ENCODE peak calls at places on chromosome 21, in seven cellular contexts. W is CD8-positive, alpha-beta memory T cell; O is keratinocyte; R is upper lobe of left lung; T is endodermal cell; G is right lobe of liver; D is CD4-positive, alpha-beta memory T cell. B is an unnamed sample.

GRCh38 chr21:35046880-35047229 is 2.2 kb downstream of the RUNX1 start:
- DNase-seq in W (no peak), O (no peak), D (no peak), R (no peak), T (peak; percentile 47), G (no peak), B (no peak)

GRCh38 chr21:46213620-46214286 is 14.8 kb downstream of the LSS start:
- DNase-seq in D (no peak), W (no peak), O (no peak), G (no peak), T (peak; percentile 29), R (peak; percentile 45), B (no peak)

GRCh38 chr21:35208810-35209517 is 159.9 kb upstream of the RUNX1 start:
- DNase-seq in G (no peak), W (no peak), T (no peak), R (no peak), O (no peak), D (no peak), B (no peak)

GRCh38 chr21:19340303-19340702 is 936.7 kb upstream of the TMPRSS15 start:
- DNase-seq in W (no peak), R (no peak), D (no peak), O (no peak), T (no peak), G (no peak), B (no peak)

GRCh38 chr21:46048926-46049889 is 48.7 kb upstream of the COL6A2 start:
- DNase-seq in O (peak; percentile 19), D (no peak), R (no peak), T (no peak), G (no peak), W (no peak), B (no peak)

GRCh38 chr21:30463713-30464112 is 16.5 kb downstream of the KRTAP19-1 start:
- DNase-seq in T (peak; percentile 48), D (no peak), O (no peak), R (no peak), W (no peak), G (no peak), B (no peak)

GRCh38 chr21:40923361-40923760 is 76.4 kb upstream of the DSCAM start:
- DNase-seq in G (no peak), W (no peak), D (no peak), R (no peak), T (no peak), O (peak; percentile 76), B (no peak)

GRCh38 chr21:15870819-15871218 is 141.0 kb downstream of the USP25 start:
- DNase-seq in O (no peak), R (no peak), D (no peak), W (no peak), G (no peak), T (no peak), B (no peak)

GRCh38 chr21:28124541-28124940 is 868.1 kb downstream of the LTN1 start:
- DNase-seq in T (no peak), O (no peak), R (no peak), G (no peak), D (no peak), W (no peak), B (no peak)

GRCh38 chr21:41596241-41596925 is 88.4 kb upstream of the TMPRSS2 start:
- DNase-seq in T (no peak), R (no peak), W (no peak), G (no peak), D (no peak), O (no peak), B (no peak)

GRCh38 chr21:37797403-37797802 is 118.9 kb downstream of the KCNJ6 start:
- DNase-seq in D (no peak), T (no peak), R (no peak), W (no peak), G (no peak), O (no peak), B (no peak)

GRCh38 chr21:45909238-45909785 is 72.3 kb upstream of the COL6A1 start:
- DNase-seq in G (peak; percentile 14), R (peak; percentile 56), T (no peak), O (no peak), W (no peak), D (no peak), B (no peak)

GRCh38 chr21:20396798-20397197 is 601.4 kb upstream of the NCAM2 start:
- DNase-seq in G (no peak), R (peak; percentile 6), D (no peak), T (no peak), O (no peak), W (no peak), B (no peak)

GRCh38 chr21:21387891-21388290 is 389.7 kb downstream of the NCAM2 start:
- DNase-seq in G (no peak), R (no peak), D (no peak), O (no peak), T (no peak), W (no peak), B (no peak)

GRCh38 chr21:33229776-33230517 is at the start of gene IFNAR2:
- DNase-seq in O (no peak), R (peak; percentile 98), D (peak; percentile 63), T (peak; percentile 94), G (peak; percentile 89), W (peak; percentile 70), B (peak; percentile 71)

GRCh38 chr21:28927122-28927521 is 65.6 kb downstream of the LTN1 start:
- DNase-seq in O (no peak), G (no peak), D (no peak), R (no peak), T (no peak), W (no peak), B (no peak)

GRCh38 chr21:16587671-16588379 is 858.0 kb downstream of the USP25 start:
- DNase-seq in G (peak; percentile 20), T (peak; percentile 55), O (no peak), W (no peak), R (no peak), D (no peak), B (peak; percentile 45)

GRCh38 chr21:32717851-32718316 is 9.9 kb downstream of the SYNJ1 start:
- DNase-seq in W (no peak), D (no peak), O (no peak), R (no peak), T (no peak), G (no peak), B (no peak)

GRCh38 chr21:42006765-42007164 is 3.4 kb downstream of the ZBTB21 start:
- DNase-seq in T (no peak), O (no peak), G (no peak), R (no peak), W (no peak), D (no peak), B (no peak)

GRCh38 chr21:33640697-33641338 is 723 bp downstream of the CRYZL1 start:
- DNase-seq in R (no peak), W (no peak), O (no peak), T (peak; percentile 53), G (no peak), D (peak; percentile 4), B (no peak)

GRCh38 chr21:36104306-36105300 is 30.3 kb upstream of the CBR3 start:
- DNase-seq in D (peak; percentile 31), W (peak; percentile 9), R (no peak), G (peak; percentile 51), T (peak; percentile 74), O (no peak), B (peak; percentile 80)

GRCh38 chr21:45724345-45724961 is 80.9 kb downstream of the PCBP3 start:
- DNase-seq in R (no peak), T (peak; percentile 65), W (no peak), G (no peak), D (no peak), O (no peak), B (no peak)

GRCh38 chr21:31688603-31689368 is 29.3 kb downstream of the SOD1 start:
- DNase-seq in D (no peak), G (no peak), R (no peak), O (no peak), T (no peak), W (no peak), B (no peak)
- H3K27ac ChIP-seq in D (no peak overlapping the region), G (no peak overlapping the region), R (no peak overlapping the region), O (no peak overlapping the region), T (no peak overlapping the region), W (no peak overlapping the region), B (no peak overlapping the region)

DNA sequence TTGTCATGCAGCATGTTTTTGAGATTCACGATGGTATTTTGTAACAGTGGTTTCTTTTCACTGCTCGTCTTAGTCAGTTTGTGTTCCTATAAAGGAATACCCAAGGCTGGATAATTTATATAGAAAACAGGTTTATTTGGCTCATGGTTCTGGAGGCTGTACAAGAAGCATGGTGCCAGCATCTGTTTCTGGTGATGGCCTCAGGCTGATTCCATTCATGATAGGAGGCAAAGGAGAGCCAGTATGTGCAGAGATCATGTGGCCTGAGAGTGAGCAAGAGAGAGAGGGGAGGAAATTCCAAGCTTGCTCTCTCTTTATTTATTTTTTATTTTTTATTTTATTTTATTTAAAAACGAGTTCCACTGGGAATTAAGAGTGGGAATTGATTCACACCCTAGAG is 2.0 kb upstream of the C21orf91 start:
- DNase-seq in G (no peak), D (no peak), O (no peak), T (no peak), W (no peak), R (no peak), B (no peak)
- H3K27ac ChIP-seq in G (no peak overlapping the region), D (peak overlapping the region; percentile 96), O (no peak overlapping the region), T (no peak overlapping the region), W (no peak overlapping the region), R (no peak overlapping the region), B (no peak overlapping the region)

GRCh38 chr21:44498280-44498964 is 41.6 kb downstream of the KRTAP10-1 start:
- DNase-seq in O (no peak), G (peak; percentile 17), T (no peak), W (no peak), D (no peak), R (no peak), B (no peak)

GRCh38 chr21:44498965-44499560 is 40.9 kb downstream of the KRTAP10-1 start:
- DNase-seq in G (peak; percentile 25), O (no peak), R (peak; percentile 54), D (no peak), W (no peak), T (peak; percentile 40), B (no peak)

GRCh38 chr21:44500111-44500510 is 39.9 kb downstream of the KRTAP10-1 start:
- DNase-seq in R (peak; percentile 53), T (no peak), O (no peak), G (peak; percentile 12), W (no peak), D (no peak), B (no peak)

GRCh38 chr21:44497641-44498243 is 42.3 kb downstream of the KRTAP10-1 start:
- DNase-seq in G (peak; percentile 4), W (no peak), O (no peak), R (no peak), D (no peak), T (no peak), B (no peak)

GRCh38 chr21:44499631-44500030 is 40.4 kb downstream of the KRTAP10-1 start:
- DNase-seq in W (no peak), R (peak; percentile 80), G (peak; percentile 21), T (no peak), O (no peak), D (no peak), B (no peak)
- H3K27ac ChIP-seq in W (no peak overlapping the region), R (no peak overlapping the region), G (no peak overlapping the region), T (no peak overlapping the region), O (no peak overlapping the region), D (no peak overlapping the region), B (no peak overlapping the region)

DNA sequence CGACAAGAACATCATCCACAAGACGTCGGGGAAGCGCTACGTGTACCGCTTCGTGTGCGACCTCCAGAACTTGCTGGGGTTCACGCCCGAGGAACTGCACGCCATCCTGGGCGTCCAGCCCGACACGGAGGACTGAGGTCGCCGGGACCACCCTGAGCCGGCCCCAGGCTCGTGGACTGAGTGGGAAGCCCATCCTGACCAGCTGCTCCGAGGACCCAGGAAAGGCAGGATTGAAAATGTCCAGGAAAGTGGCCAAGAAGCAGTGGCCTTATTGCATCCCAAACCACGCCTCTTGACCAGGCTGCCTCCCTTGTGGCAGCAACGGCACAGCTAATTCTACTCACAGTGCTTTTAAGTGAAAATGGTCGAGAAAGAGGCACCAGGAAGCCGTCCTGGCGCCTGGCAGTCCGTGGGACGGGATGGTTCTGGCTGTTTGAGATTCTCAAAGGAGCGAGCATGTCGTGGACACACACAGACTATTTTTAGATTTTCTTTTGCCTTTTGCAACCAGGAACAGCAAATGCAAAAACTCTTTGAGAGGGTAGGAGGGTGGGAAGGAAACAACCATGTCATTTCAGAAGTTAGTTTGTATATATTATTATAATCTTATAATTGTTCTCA is 17.1 kb downstream of the ETS2 start:
- DNase-seq in W (no peak), O (no peak), G (peak; percentile 25), R (peak; percentile 69), T (no peak), D (no peak), B (no peak)
- H3K27ac ChIP-seq in W (no peak overlapping the region), O (no peak overlapping the region), G (peak overlapping the region; percentile 82), R (peak overlapping the region; percentile 84), T (no peak overlapping the region), D (no peak overlapping the region), B (peak overlapping the region; percentile 26)